ENCODE peak calls at places on chromosomes 6 and 20, in eight cellular contexts. One of them, this sample, is unnamed.

GRCh38 chr20:19934792-19935491 is 82.2 kb upstream of the NAA20 start:
- DNase-seq in right lobe of liver: no peak
- DNase-seq in G401: no peak
- DNase-seq in hippocampal formation: peak
- DNase-seq in mesenteric fat pad: no peak
- DNase-seq in aorta: no peak
- DNase-seq in WTC11: no peak
- DNase-seq in NCI-H1092 treated with DMSO at 0.1 percent for 48 hours: peak
- DNase-seq in this sample: no peak

GRCh38 chr6:125787791-125788190 is 3.0 kb upstream of the NCOA7 start:
- DNase-seq in aorta: no peak
- DNase-seq in NCI-H1092 treated with DMSO at 0.1 percent for 48 hours: no peak
- DNase-seq in G401: no peak
- DNase-seq in hippocampal formation: no peak
- DNase-seq in mesenteric fat pad: no peak
- DNase-seq in right lobe of liver: no peak
- DNase-seq in WTC11: no peak
- DNase-seq in this sample: no peak

GRCh38 chr20:19114410-19114809 is 98.0 kb upstream of the SLC24A3 start:
- DNase-seq in NCI-H1092 treated with DMSO at 0.1 percent for 48 hours: no peak
- DNase-seq in aorta: no peak
- DNase-seq in hippocampal formation: no peak
- DNase-seq in WTC11: no peak
- DNase-seq in right lobe of liver: no peak
- DNase-seq in mesenteric fat pad: no peak
- DNase-seq in G401: no peak
- DNase-seq in this sample: no peak

GRCh38 chr6:41475737-41476357 is 70.3 kb upstream of the FOXP4 start:
- DNase-seq in WTC11: no peak
- DNase-seq in NCI-H1092 treated with DMSO at 0.1 percent for 48 hours: no peak
- DNase-seq in right lobe of liver: no peak
- DNase-seq in aorta: no peak
- DNase-seq in G401: no peak
- DNase-seq in mesenteric fat pad: no peak
- DNase-seq in hippocampal formation: no peak
- DNase-seq in this sample: no peak

GRCh38 chr6:115891111-115891669 is 169.5 kb downstream of the FRK start:
- DNase-seq in hippocampal formation: no peak
- DNase-seq in right lobe of liver: no peak
- DNase-seq in WTC11: no peak
- DNase-seq in NCI-H1092 treated with DMSO at 0.1 percent for 48 hours: no peak
- DNase-seq in G401: no peak
- DNase-seq in mesenteric fat pad: no peak
- DNase-seq in aorta: no peak
- DNase-seq in this sample: peak

GRCh38 chr6:100484474-100484873 is 19.8 kb upstream of the SIM1 start:
- DNase-seq in right lobe of liver: no peak
- DNase-seq in hippocampal formation: no peak
- DNase-seq in G401: no peak
- DNase-seq in WTC11: no peak
- DNase-seq in aorta: no peak
- DNase-seq in NCI-H1092 treated with DMSO at 0.1 percent for 48 hours: peak
- DNase-seq in mesenteric fat pad: no peak
- DNase-seq in this sample: no peak

GRCh38 chr6:34284563-34285545 is 36.0 kb upstream of the SMIM29 start:
- DNase-seq in G401: peak
- DNase-seq in WTC11: no peak
- DNase-seq in right lobe of liver: peak
- DNase-seq in mesenteric fat pad: peak
- DNase-seq in NCI-H1092 treated with DMSO at 0.1 percent for 48 hours: no peak
- DNase-seq in aorta: no peak
- DNase-seq in hippocampal formation: peak
- DNase-seq in this sample: peak

GRCh38 chr6:81326856-81327561 is 425.5 kb downstream of the TENT5A start:
- DNase-seq in hippocampal formation: no peak
- DNase-seq in aorta: no peak
- DNase-seq in WTC11: no peak
- DNase-seq in right lobe of liver: no peak
- DNase-seq in G401: no peak
- DNase-seq in NCI-H1092 treated with DMSO at 0.1 percent for 48 hours: no peak
- DNase-seq in mesenteric fat pad: no peak
- DNase-seq in this sample: no peak

GRCh38 chr20:62272200-62272599 is 30.6 kb upstream of the ADRM1 start:
- DNase-seq in G401: no peak
- DNase-seq in NCI-H1092 treated with DMSO at 0.1 percent for 48 hours: no peak
- DNase-seq in right lobe of liver: no peak
- DNase-seq in WTC11: no peak
- DNase-seq in aorta: no peak
- DNase-seq in hippocampal formation: no peak
- DNase-seq in mesenteric fat pad: no peak
- DNase-seq in this sample: no peak

GRCh38 chr6:2853766-2854393 is 12.2 kb upstream of the SERPINB1 start:
- DNase-seq in G401: no peak
- DNase-seq in WTC11: no peak
- DNase-seq in hippocampal formation: peak
- DNase-seq in NCI-H1092 treated with DMSO at 0.1 percent for 48 hours: no peak
- DNase-seq in right lobe of liver: no peak
- DNase-seq in mesenteric fat pad: no peak
- DNase-seq in aorta: peak
- DNase-seq in this sample: peak

GRCh38 chr20:38127011-38127621 is 38.0 kb downstream of the TGM2 start:
- DNase-seq in right lobe of liver: no peak
- DNase-seq in mesenteric fat pad: peak
- DNase-seq in G401: no peak
- DNase-seq in NCI-H1092 treated with DMSO at 0.1 percent for 48 hours: no peak
- DNase-seq in WTC11: no peak
- DNase-seq in hippocampal formation: no peak
- DNase-seq in aorta: no peak
- DNase-seq in this sample: peak

GRCh38 chr20:57124800-57125399 is 141.5 kb downstream of the BMP7 start:
- DNase-seq in hippocampal formation: no peak
- DNase-seq in mesenteric fat pad: no peak
- DNase-seq in G401: no peak
- DNase-seq in aorta: no peak
- DNase-seq in right lobe of liver: no peak
- DNase-seq in NCI-H1092 treated with DMSO at 0.1 percent for 48 hours: no peak
- DNase-seq in WTC11: no peak
- DNase-seq in this sample: no peak

GRCh38 chr20:34736106-34736505 is 32.0 kb downstream of the TP53INP2 start:
- DNase-seq in G401: peak
- DNase-seq in NCI-H1092 treated with DMSO at 0.1 percent for 48 hours: no peak
- DNase-seq in right lobe of liver: no peak
- DNase-seq in hippocampal formation: no peak
- DNase-seq in mesenteric fat pad: no peak
- DNase-seq in WTC11: no peak
- DNase-seq in aorta: no peak
- DNase-seq in this sample: no peak

GRCh38 chr20:62418709-62419487 is 8.4 kb downstream of the RBBP8NL start:
- DNase-seq in G401: no peak
- DNase-seq in right lobe of liver: no peak
- DNase-seq in mesenteric fat pad: no peak
- DNase-seq in aorta: no peak
- DNase-seq in WTC11: no peak
- DNase-seq in NCI-H1092 treated with DMSO at 0.1 percent for 48 hours: no peak
- DNase-seq in hippocampal formation: no peak
- DNase-seq in this sample: no peak

GRCh38 chr6:166166314-166167257 is 1.1 kb downstream of the TBXT start:
- DNase-seq in NCI-H1092 treated with DMSO at 0.1 percent for 48 hours: no peak
- DNase-seq in hippocampal formation: no peak
- DNase-seq in G401: no peak
- DNase-seq in WTC11: peak
- DNase-seq in right lobe of liver: no peak
- DNase-seq in aorta: no peak
- DNase-seq in mesenteric fat pad: no peak
- DNase-seq in this sample: no peak

This sample was measured in AG08396.